ENCODE peak calls at places on chromosome 10, in six cellular contexts. P is HCT116, W is SK-N-SH, I is K562, T is HepG2, C is GM12878. U is an unnamed sample. For H3K9me3, the result is how much of the 10 kb centered on the place peaks cover.

GRCh38 chr10:58237014-58237830 is 30.5 kb downstream of the IPMK start:
- DNase-seq in P (peak), W (no peak), I (no peak), T (peak), C (no peak), U (peak)

GRCh38 chr10:27525819-27526218 is 21.7 kb downstream of the RAB18 start:
- DNase-seq in P (no peak), W (no peak), I (no peak), T (no peak), C (no peak), U (no peak)

GRCh38 chr10:116120688-116121087 is 152.3 kb downstream of the GFRA1 start:
- DNase-seq in P (no peak), W (no peak), I (peak), T (no peak), C (no peak), U (no peak)

GRCh38 chr10:1004294-1004693 is 16.1 kb downstream of the GTPBP4 start:
- DNase-seq in P (no peak), W (no peak), I (no peak), T (no peak), C (no peak), U (no peak)

GRCh38 chr10:128046156-128046933 is 79.9 kb downstream of the MKI67 start:
- DNase-seq in P (no peak), W (no peak), I (no peak), T (no peak), C (no peak), U (no peak)

GRCh38 chr10:1290071-1290471 is 233.9 kb downstream of the WDR37 start:
- DNase-seq in P (no peak), W (no peak), I (no peak), T (no peak), C (no peak), U (no peak)

GRCh38 chr10:86649471-86650150 is 4.7 kb upstream of the OPN4 start:
- DNase-seq in P (no peak), W (peak), I (no peak), T (no peak), C (no peak), U (no peak)

GRCh38 chr10:31816318-31816717 is 112.3 kb downstream of the ARHGAP12 start:
- DNase-seq in P (no peak), W (no peak), I (no peak), T (peak), C (no peak), U (no peak)

GRCh38 chr10:125473138-125473793 is 209.7 kb downstream of the TEX36 start:
- DNase-seq in P (no peak), W (peak), I (no peak), T (no peak), C (no peak), U (no peak)

GRCh38 chr10:31315453-31315852 is 3.6 kb upstream of the ZEB1 start:
- DNase-seq in P (no peak), W (no peak), I (no peak), T (no peak), C (no peak), U (no peak)

GRCh38 chr10:127405221-127405620 is 143.9 kb upstream of the NPS start:
- DNase-seq in P (no peak), W (no peak), I (no peak), T (no peak), C (no peak), U (no peak)

GRCh38 chr10:60731134-60731883 is 47.0 kb upstream of the CDK1 start:
- DNase-seq in P (no peak), W (no peak), I (no peak), T (no peak), C (peak), U (no peak)

GRCh38 chr10:11397077-11397476 is 214.4 kb downstream of the USP6NL start:
- DNase-seq in P (no peak), W (no peak), I (no peak), T (no peak), C (no peak), U (no peak)

GRCh38 chr10:129417164-129417563 is 49.9 kb upstream of the MGMT start:
- DNase-seq in P (no peak), W (no peak), I (no peak), T (peak), C (no peak), U (no peak)

GRCh38 chr10:33290286-33291052 is 44.0 kb downstream of the NRP1 start:
- DNase-seq in P (no peak), W (no peak), I (no peak), T (no peak), C (no peak), U (no peak)

GRCh38 chr10:110226926-110227641 is 19.7 kb downstream of the MXI1 start:
- DNase-seq in P (peak), W (no peak), I (peak), T (no peak), C (no peak), U (no peak)

GRCh38 chr10:14705548-14706234 is 69.0 kb downstream of the FAM107B start:
- DNase-seq in P (no peak), W (no peak), I (no peak), T (no peak), C (no peak), U (no peak)

GRCh38 chr10:109166935-109167334 is 756.4 kb downstream of the XPNPEP1 start:
- DNase-seq in P (no peak), W (no peak), I (no peak), T (no peak), C (no peak), U (no peak)

GRCh38 chr10:105837951-105838350 is 1196.9 kb downstream of the SORCS3 start:
- DNase-seq in P (no peak), W (peak), I (no peak), T (peak), C (peak), U (no peak)

GRCh38 chr10:83182076-83182475 is 957.2 kb upstream of the GHITM start:
- DNase-seq in P (no peak), W (no peak), I (no peak), T (no peak), C (no peak), U (no peak)

GRCh38 chr10:129744134-129744895 is 219.8 kb downstream of the EBF3 start:
- DNase-seq in P (no peak), W (no peak), I (no peak), T (no peak), C (no peak), U (no peak)

GRCh38 chr10:37976091-37976879 is at the start of gene ZNF25:
- DNase-seq in P (peak), W (peak), I (peak), T (peak), C (peak), U (peak)

GRCh38 chr10:10677479-10677878 is 340.2 kb upstream of the CELF2 start:
- DNase-seq in P (no peak), W (peak), I (no peak), T (no peak), C (peak), U (peak)

GRCh38 chr10:311901-312665 is 176.8 kb downstream of the ZMYND11 start:
- DNase-seq in P (no peak), W (no peak), I (no peak), T (no peak), C (no peak), U (no peak)

GRCh38 chr10:125656523-125656922 is 26.4 kb downstream of the TEX36 start:
- DNase-seq in P (no peak), W (no peak), I (no peak), T (no peak), C (no peak), U (no peak)

GRCh38 chr10:100725041-100725440 is 20.3 kb upstream of the PAX2 start:
- DNase-seq in P (no peak), W (no peak), I (no peak), T (no peak), C (no peak), U (no peak)

GRCh38 chr10:127148933-127149220 is 47.5 kb downstream of the INSYN2A start:
- DNase-seq in P (peak), W (no peak), I (no peak), T (no peak), C (no peak), U (peak)

GRCh38 chr10:13684252-13684791 is 97.6 kb downstream of the PRPF18 start:
- DNase-seq in P (no peak), W (no peak), I (no peak), T (no peak), C (no peak), U (no peak)

GRCh38 chr10:127293640-127294039 is 97.2 kb upstream of the INSYN2A start:
- DNase-seq in P (no peak), W (no peak), I (no peak), T (no peak), C (no peak), U (no peak)

GRCh38 chr10:86260564-86260963 is 106.0 kb downstream of the GRID1 start:
- DNase-seq in P (no peak), W (no peak), I (no peak), T (no peak), C (no peak), U (no peak)

GRCh38 chr10:33123680-33124079 is 165.7 kb upstream of the ITGB1 start:
- DNase-seq in P (no peak), W (no peak), I (no peak), T (no peak), C (no peak), U (no peak)

GRCh38 chr10:78320416-78320815 is 286.8 kb downstream of the RPS24 start:
- DNase-seq in P (no peak), W (no peak), I (no peak), T (no peak), C (no peak), U (no peak)

GRCh38 chr10:84179059-84179710 is 5.6 kb downstream of the GPR15LG start:
- DNase-seq in P (no peak), W (peak), I (no peak), T (no peak), C (no peak), U (no peak)

GRCh38 chr10:79111427-79111826 is 42.7 kb downstream of the ZMIZ1 start:
- DNase-seq in P (no peak), W (no peak), I (no peak), T (peak), C (no peak), U (no peak)

GRCh38 chr10:79003183-79004100 is 65.3 kb upstream of the ZMIZ1 start:
- DNase-seq in P (no peak), W (peak), I (no peak), T (no peak), C (no peak), U (no peak)

GRCh38 chr10:27446091-27446918 is 57.8 kb upstream of the RAB18 start:
- DNase-seq in P (peak), W (peak), I (no peak), T (peak), C (no peak), U (no peak)

GRCh38 chr10:86400705-86401587 is 34.4 kb upstream of the GRID1 start:
- DNase-seq in P (peak), W (peak), I (no peak), T (peak), C (no peak), U (no peak)

GRCh38 chr10:118409295-118409694 is 67.2 kb upstream of the FAM204A start:
- DNase-seq in P (no peak), W (no peak), I (no peak), T (no peak), C (no peak), U (no peak)

GRCh38 chr10:4020651-4021050 is 235.6 kb upstream of the KLF6 start:
- DNase-seq in P (no peak), W (no peak), I (no peak), T (no peak), C (no peak), U (no peak)

GRCh38 chr10:126749030-126749655 is 78.7 kb upstream of the C10orf90 start:
- DNase-seq in P (peak), W (peak), I (peak), T (peak), C (no peak), U (peak)

GRCh38 chr10:15809450-15809849 is 50.9 kb downstream of the MINDY3 start:
- DNase-seq in P (no peak), W (no peak), I (no peak), T (no peak), C (no peak), U (no peak)

GRCh38 chr10:15813415-15813814 is 46.9 kb downstream of the MINDY3 start:
- DNase-seq in P (no peak), W (no peak), I (no peak), T (no peak), C (no peak), U (no peak)

GRCh38 chr10:15805395-15806058 is 54.8 kb downstream of the MINDY3 start:
- DNase-seq in P (no peak), W (no peak), I (no peak), T (no peak), C (no peak), U (no peak)

GRCh38 chr10:15804109-15804508 is 56.2 kb downstream of the MINDY3 start:
- DNase-seq in P (no peak), W (no peak), I (no peak), T (no peak), C (no peak), U (no peak)

DNA sequence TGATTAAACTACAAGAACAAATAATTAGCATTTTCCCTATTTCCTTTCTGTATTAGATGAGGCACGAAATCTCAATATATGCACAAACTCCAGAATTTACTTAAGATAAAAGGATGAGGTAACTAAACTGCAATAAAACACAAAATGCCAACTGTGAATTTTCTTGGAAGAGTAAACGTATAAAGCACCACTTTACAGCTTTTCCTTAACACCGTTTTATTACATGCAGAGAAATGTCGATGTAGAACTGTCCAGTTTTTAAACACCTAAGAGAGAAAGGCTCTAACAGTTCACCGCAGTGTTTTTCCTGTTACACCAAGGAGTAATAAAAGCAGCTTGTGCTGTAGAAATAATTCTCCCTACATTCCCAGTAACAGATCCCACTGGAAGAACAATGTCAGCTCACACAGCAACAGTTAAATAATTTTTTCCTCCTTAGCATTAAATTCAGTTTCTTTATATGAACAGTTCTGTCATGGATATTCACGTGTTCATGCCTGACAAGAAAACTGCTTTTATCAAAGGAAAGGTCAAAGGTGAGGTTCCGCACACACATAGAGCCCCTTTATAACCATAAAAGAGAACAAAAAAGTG is 52.0 kb downstream of the MINDY3 start:
- DNase-seq in P (no peak), W (no peak), I (no peak), T (no peak), C (no peak), U (no peak)
- TF ChIP-seq REST in P (no peak), W (no peak), I (no peak), T (no peak), C (no peak), U (no peak)

DNA sequence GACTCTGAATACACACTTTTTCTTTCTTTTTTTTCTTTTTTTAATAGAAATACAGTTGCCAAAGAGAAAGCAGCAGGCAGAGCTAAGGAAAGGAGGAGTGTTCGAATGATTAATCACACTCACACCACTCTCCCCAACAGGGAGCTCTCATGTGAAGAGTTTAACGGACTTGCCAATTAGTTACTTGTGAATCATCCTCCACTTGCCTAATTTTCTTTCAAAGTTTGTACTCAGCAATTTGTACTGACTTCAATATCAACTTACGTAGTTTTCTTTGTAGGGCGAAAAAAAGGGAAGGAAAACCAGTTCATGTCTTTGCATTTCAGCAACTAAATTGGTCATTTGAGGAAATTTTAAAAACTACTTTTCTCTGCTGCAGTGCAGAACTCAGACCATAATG is 109.2 kb downstream of the PIP4K2A start:
- DNase-seq in P (no peak), W (no peak), I (no peak), T (no peak), C (peak), U (no peak)
- TF ChIP-seq SIN3A in P (no peak), W (no peak), I (no peak), T (no peak), C (no peak), U (no peak)

DNA sequence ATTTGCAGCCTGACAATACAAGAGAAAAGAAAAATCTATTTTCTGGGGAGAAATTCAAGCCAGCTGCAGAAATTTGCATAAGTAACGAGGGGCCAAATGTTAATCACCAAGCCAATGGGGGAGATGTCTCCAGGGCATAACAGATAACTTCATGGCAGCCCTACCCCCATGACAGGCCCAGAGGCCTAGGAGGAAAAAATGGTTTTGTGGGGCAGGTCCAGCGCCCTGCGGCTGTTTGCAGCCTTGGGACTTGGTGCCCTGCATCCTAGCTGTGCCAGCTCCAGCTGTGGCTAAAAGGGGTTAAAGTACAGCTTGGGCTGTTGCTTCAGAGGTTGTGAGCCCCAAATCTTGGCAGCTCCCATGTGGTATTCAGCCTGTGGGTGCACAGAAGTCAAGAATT is 54.3 kb downstream of the VIM start:
- DNase-seq in P (no peak), W (no peak), I (no peak), T (no peak), C (no peak), U (no peak)
- H3K9me3 ChIP-seq in P (under half), W (under half), I (under half), T (under half), C (under half), U (under half)

DNA sequence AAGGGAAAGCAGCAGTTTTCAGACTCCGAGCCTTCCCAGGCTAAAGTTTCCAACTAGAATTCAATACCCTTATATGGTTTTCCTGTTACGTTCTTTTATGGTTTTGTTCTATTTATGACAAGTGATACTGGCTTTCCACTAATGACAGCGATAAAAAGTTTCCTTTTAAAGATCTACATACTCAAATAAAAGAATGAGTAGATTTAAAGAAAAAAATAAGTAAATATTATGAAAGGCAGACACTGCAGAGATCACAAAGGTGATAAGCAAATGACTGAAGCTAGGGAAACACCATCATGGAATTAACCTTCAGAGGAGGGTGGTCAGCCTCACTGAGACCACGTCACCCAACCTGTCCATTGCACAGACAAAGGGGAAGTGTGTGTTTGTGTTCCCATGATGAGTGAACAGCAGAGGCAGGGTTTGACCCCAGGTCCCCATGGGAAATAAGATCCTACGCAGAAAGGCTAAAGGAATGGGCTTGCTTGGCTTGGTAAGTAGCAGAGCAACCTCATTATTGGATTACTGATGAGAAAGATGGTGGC is 4.0 kb downstream of the VSIR start:
- DNase-seq in P (no peak), W (no peak), I (no peak), T (no peak), C (peak), U (no peak)
- TF ChIP-seq REST in P (no peak), W (no peak), I (no peak), T (no peak), C (no peak), U (no peak)

DNA sequence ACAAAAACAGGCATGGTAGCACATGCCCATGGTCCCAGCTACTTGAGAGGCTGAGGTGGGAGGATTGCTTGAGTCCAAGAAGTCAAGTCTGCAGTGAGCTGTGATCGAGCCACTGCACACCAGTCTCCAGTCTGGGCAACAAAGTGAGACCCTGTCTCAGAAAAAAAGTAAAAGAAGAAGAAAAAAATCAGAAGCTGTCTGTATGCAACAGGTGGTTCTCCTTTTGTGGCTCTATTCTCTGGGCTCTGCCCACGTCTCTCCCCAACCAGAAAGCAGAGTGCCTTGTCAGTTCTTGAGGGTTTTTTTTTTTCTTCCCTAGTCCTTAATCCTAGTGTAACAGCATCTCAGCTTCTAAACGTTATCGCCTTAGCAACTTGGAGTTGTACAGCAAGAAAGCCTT is 89.5 kb downstream of the PRKCQ start:
- DNase-seq in P (no peak), W (no peak), I (no peak), T (no peak), C (no peak), U (no peak)
- TF ChIP-seq SIN3A in P (no peak), W (no peak), I (no peak), T (no peak), C (no peak), U (no peak)

GRCh38 chr10:69096045-69096444 is 8.1 kb downstream of the SRGN start:
- DNase-seq in P (no peak), W (no peak), I (no peak), T (no peak), C (no peak), U (no peak)
- H3K9me3 ChIP-seq in P (under half), W (under half), I (under half), T (under half), C (under half), U (under half)

GRCh38 chr10:71623098-71623985 is 96.2 kb downstream of the C10orf105 start:
- DNase-seq in P (no peak), W (no peak), I (peak), T (no peak), C (no peak), U (no peak)
- TF ChIP-seq REST in P (no peak), W (no peak), I (no peak), T (no peak), C (no peak), U (no peak)

U was measured in Panc1.